ENCODE peak calls at places on chromosomes 2 and 18, in eight cellular contexts. G is IMR-90, X is kidney epithelial cell, D is endodermal cell, J is right lobe of liver, Q is OCI-LY7, P is PC-3, I is cardiac fibroblast. Y is an unnamed sample.

GRCh38 chr2:231930601-231931281 is 4.5 kb upstream of the NPPC start:
- DNase-seq in G (no peak), X (no peak), D (no peak), J (no peak), Q (no peak), P (no peak), I (peak), Y (no peak)

GRCh38 chr2:20617081-20617575 is 33.8 kb downstream of the HS1BP3 start:
- DNase-seq in G (no peak), X (no peak), D (peak), J (peak), Q (no peak), P (no peak), I (peak), Y (no peak)

GRCh38 chr2:25446122-25446521 is 104.4 kb upstream of the DNMT3A start:
- DNase-seq in G (no peak), X (no peak), D (no peak), J (no peak), Q (no peak), P (no peak), I (no peak), Y (no peak)

GRCh38 chr2:230748087-230748486 is 35.4 kb downstream of the CAB39 start:
- DNase-seq in G (no peak), X (no peak), D (no peak), J (no peak), Q (no peak), P (peak), I (no peak), Y (peak)

GRCh38 chr2:20955277-20956026 is 88.4 kb downstream of the APOB start:
- DNase-seq in G (no peak), X (no peak), D (no peak), J (no peak), Q (no peak), P (no peak), I (no peak), Y (no peak)

GRCh38 chr18:77013777-77014525 is 118.6 kb downstream of the MBP start:
- DNase-seq in G (no peak), X (no peak), D (no peak), J (no peak), Q (no peak), P (no peak), I (peak), Y (no peak)

GRCh38 chr18:33928226-33928625 is 296.5 kb downstream of the NOL4 start:
- DNase-seq in G (peak), X (peak), D (no peak), J (no peak), Q (no peak), P (peak), I (peak), Y (no peak)

GRCh38 chr2:64992990-64993389 is 3.8 kb downstream of the SLC1A4 start:
- DNase-seq in G (no peak), X (no peak), D (no peak), J (no peak), Q (no peak), P (no peak), I (no peak), Y (peak)

GRCh38 chr18:13716916-13717315 is 9.4 kb downstream of the FAM210A start:
- DNase-seq in G (peak), X (no peak), D (no peak), J (no peak), Q (no peak), P (no peak), I (no peak), Y (no peak)

GRCh38 chr2:231640646-231641111 is 48.0 kb downstream of the TEX44 start:
- DNase-seq in G (no peak), X (no peak), D (no peak), J (no peak), Q (no peak), P (peak), I (peak), Y (no peak)

GRCh38 chr2:174765576-174765975 is 1.3 kb upstream of the CHRNA1 start:
- DNase-seq in G (no peak), X (no peak), D (no peak), J (no peak), Q (no peak), P (no peak), I (no peak), Y (no peak)

GRCh38 chr2:222969491-222969890 is 82.5 kb upstream of the KCNE4 start:
- DNase-seq in G (peak), X (no peak), D (no peak), J (no peak), Q (no peak), P (peak), I (peak), Y (peak)

GRCh38 chr2:224869601-224870000 is 153.4 kb upstream of the CCDC195 start:
- DNase-seq in G (peak), X (no peak), D (no peak), J (no peak), Q (no peak), P (peak), I (peak), Y (peak)

DNA sequence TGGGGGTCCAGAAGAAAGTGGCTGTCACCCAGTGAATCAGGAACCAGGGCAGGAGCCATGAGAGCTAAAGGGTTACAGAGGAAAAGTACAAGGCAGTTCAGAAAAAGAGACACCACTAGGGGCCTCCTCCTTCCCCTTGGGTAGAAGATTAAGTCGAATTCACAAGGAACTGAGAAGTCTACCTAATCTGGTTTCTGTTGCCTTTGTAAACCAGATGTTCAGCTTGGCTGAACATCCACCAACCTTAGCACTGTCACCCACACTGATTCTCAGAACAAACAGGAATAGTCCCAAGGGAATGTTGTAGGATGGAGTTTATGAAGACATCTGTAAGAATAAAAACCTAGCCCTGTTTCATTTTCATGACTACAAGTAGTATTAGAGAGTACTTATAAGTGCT is 90.4 kb upstream of the NOSTRIN start:
- DNase-seq in G (no peak), X (no peak), D (no peak), J (no peak), Q (peak), P (no peak), I (no peak), Y (no peak)
- TF ChIP-seq CTCF in G (no peak), X (no peak), D (peak), J (no peak), Q (peak), P (no peak), I (peak), Y (no peak)

GRCh38 chr2:241558532-241559488 is at the start of gene BOK:
- DNase-seq in G (peak), X (peak), D (peak), J (peak), Q (no peak), P (peak), I (peak), Y (peak)

GRCh38 chr2:241561811-241562210 is 3.3 kb downstream of the BOK start:
- DNase-seq in G (peak), X (no peak), D (peak), J (peak), Q (no peak), P (peak), I (peak), Y (peak)

GRCh38 chr2:241560883-241561474 is 2.4 kb downstream of the BOK start:
- DNase-seq in G (peak), X (no peak), D (peak), J (peak), Q (no peak), P (no peak), I (peak), Y (no peak)

GRCh38 chr2:241559489-241560180 is 1.1 kb downstream of the BOK start:
- DNase-seq in G (peak), X (no peak), D (peak), J (peak), Q (no peak), P (peak), I (peak), Y (peak)

DNA sequence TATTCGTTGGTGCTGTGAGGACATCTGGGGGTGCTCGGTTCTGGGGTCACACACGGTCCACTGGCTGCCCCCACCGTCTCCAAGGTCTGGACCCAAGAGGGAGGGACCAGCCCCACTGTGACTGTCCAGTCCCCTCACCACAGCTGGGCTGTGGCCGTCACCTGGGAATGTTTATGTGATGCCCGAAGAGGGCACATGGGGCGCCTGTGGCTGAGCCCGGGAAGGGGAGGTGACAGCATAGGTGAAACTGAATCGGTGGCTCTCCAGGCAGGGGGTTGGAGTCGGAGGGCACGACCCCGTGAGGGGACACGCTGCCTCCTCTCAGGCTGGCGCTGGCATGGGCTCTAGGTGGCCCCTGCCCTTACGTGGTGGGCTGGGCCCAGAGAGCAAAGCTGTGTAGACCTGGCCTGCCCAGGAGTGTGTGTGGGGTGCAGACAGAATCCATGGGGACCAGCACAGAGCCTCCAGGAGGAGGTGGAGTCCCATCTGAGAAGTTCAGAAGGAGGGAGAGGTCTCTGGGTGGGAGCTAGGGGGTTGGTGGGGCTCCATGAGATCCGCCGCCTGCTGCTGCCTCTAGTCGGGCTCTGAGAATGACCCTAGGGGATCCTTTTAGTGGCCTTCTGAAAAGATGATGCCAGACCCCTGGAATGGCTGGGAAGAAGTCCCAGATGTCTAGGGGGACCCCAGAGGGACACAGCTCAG is 1.8 kb downstream of the BOK start:
- DNase-seq in G (no peak), X (no peak), D (peak), J (peak), Q (no peak), P (no peak), I (no peak), Y (no peak)
- H3K4me3 ChIP-seq in G (peak), X (peak), D (peak), J (peak), Q (no peak), P (peak), I (peak), Y (peak)

GRCh38 chr18:78436110-78436509 is 543.5 kb upstream of the SALL3 start:
- DNase-seq in G (no peak), X (no peak), D (no peak), J (no peak), Q (no peak), P (no peak), I (no peak), Y (no peak)

GRCh38 chr18:78427081-78427480 is 552.5 kb upstream of the SALL3 start:
- DNase-seq in G (no peak), X (no peak), D (peak), J (no peak), Q (no peak), P (no peak), I (no peak), Y (no peak)

GRCh38 chr18:78430171-78430857 is 549.3 kb upstream of the SALL3 start:
- DNase-seq in G (no peak), X (no peak), D (peak), J (no peak), Q (no peak), P (no peak), I (no peak), Y (no peak)

GRCh38 chr18:78429127-78430108 is 550.2 kb upstream of the SALL3 start:
- DNase-seq in G (no peak), X (no peak), D (peak), J (no peak), Q (no peak), P (no peak), I (no peak), Y (no peak)

DNA sequence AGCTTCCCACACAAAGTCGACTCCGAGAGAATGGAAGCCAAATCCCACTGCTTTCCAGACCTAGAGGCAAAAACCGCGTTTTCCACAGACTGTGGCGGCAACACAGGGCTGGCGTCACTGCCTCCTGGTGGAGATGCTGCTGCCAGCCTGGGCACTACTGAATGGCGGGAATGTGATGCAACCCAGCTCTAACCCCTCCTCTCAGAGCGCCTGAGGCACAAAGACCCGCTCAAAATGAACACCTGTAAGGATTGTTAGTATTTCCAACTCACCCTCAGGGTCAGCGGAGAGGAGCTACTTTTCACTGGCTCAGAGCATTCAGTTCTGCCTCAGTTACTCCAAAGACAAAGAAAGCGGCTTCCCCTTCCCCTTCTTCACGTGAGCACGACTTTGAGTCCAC is 548.0 kb upstream of the SALL3 start:
- DNase-seq in G (no peak), X (no peak), D (peak), J (no peak), Q (no peak), P (no peak), I (no peak), Y (no peak)
- TF ChIP-seq CTCF in G (no peak), X (no peak), D (peak), J (no peak), Q (no peak), P (no peak), I (no peak), Y (no peak)

GRCh38 chr2:14999114-14999661 is 366.7 kb downstream of the LRATD1 start:
- DNase-seq in G (no peak), X (no peak), D (no peak), J (no peak), Q (no peak), P (no peak), I (no peak), Y (no peak)
- H3K4me3 ChIP-seq in G (no peak), X (no peak), D (no peak), J (no peak), Q (no peak), P (no peak), I (no peak), Y (no peak)

GRCh38 chr2:127661949-127662510 is 13.3 kb downstream of the LIMS2 start:
- DNase-seq in G (no peak), X (no peak), D (peak), J (no peak), Q (no peak), P (no peak), I (peak), Y (no peak)
- TF ChIP-seq CTCF in G (no peak), X (no peak), D (no peak), J (no peak), Q (no peak), P (no peak), I (no peak), Y (no peak)

GRCh38 chr2:46540496-46541342 is 61.4 kb downstream of the TMEM247 start:
- DNase-seq in G (peak), X (peak), D (peak), J (no peak), Q (no peak), P (peak), I (peak), Y (peak)
- H3K4me3 ChIP-seq in G (no peak), X (no peak), D (no peak), J (no peak), Q (peak), P (no peak), I (no peak), Y (no peak)

GRCh38 chr2:128547667-128548066 is 229.0 kb upstream of the HS6ST1 start:
- DNase-seq in G (no peak), X (no peak), D (no peak), J (no peak), Q (no peak), P (no peak), I (no peak), Y (no peak)
- TF ChIP-seq CTCF in G (no peak), X (no peak), D (no peak), J (no peak), Q (no peak), P (no peak), I (no peak), Y (no peak)

GRCh38 chr18:11175266-11175947 is 26.0 kb upstream of the PIEZO2 start:
- DNase-seq in G (peak), X (no peak), D (no peak), J (no peak), Q (no peak), P (no peak), I (peak), Y (no peak)
- H3K4me3 ChIP-seq in G (no peak), X (no peak), D (no peak), J (no peak), Q (no peak), P (no peak), I (no peak), Y (no peak)